ENCODE peak calls at places on chromosomes 7 and 10, in four cellular contexts. S is tibial artery, R is psoas muscle, C is heart left ventricle. P is an unnamed sample.

GRCh38 chr7:4244041-4244440 is 438.1 kb upstream of the FOXK1 start:
- DNase-seq in C (no peak), R (no peak), S (no peak), P (no peak)

GRCh38 chr10:79465341-79465740 is 19.9 kb upstream of the ZCCHC24 start:
- DNase-seq in C (no peak), R (no peak), S (peak; percentile 33), P (no peak)

GRCh38 chr7:16619979-16620408 is 25.6 kb downstream of the ANKMY2 start:
- DNase-seq in C (no peak), S (no peak), R (no peak), P (no peak)

GRCh38 chr7:68718059-68718685 is 880.1 kb upstream of the AUTS2 start:
- DNase-seq in C (no peak), S (no peak), R (no peak), P (no peak)

GRCh38 chr7:73960548-73960947 is 67.4 kb upstream of the ELN start:
- DNase-seq in C (no peak), R (no peak), S (no peak), P (no peak)

GRCh38 chr10:117554371-117554770 is 11.8 kb downstream of the EMX2 start:
- DNase-seq in C (no peak), R (no peak), S (no peak), P (no peak)

GRCh38 chr10:77983384-77984341 is 45.7 kb downstream of the POLR3A start:
- DNase-seq in R (no peak), S (peak; percentile 34), C (no peak), P (no peak)

GRCh38 chr7:32892521-32893224 is 1.1 kb upstream of the KBTBD2 start:
- DNase-seq in S (peak; percentile 72), R (peak; percentile 33), C (peak; percentile 56), P (peak; percentile 65)

GRCh38 chr7:2433713-2434550 is 30.5 kb downstream of the CHST12 start:
- DNase-seq in C (no peak), S (no peak), R (no peak), P (peak; percentile 42)

GRCh38 chr10:14659626-14660196 is 115.0 kb downstream of the FAM107B start:
- DNase-seq in S (no peak), C (no peak), R (no peak), P (no peak)

GRCh38 chr7:101681170-101682007 is 52.3 kb upstream of the MYL10 start:
- DNase-seq in R (peak; percentile 70), C (peak; percentile 75), S (peak; percentile 93), P (no peak)

GRCh38 chr7:6614941-6615737 is at the start of gene ZNF853:
- DNase-seq in R (no peak), S (no peak), C (no peak), P (no peak)

GRCh38 chr7:30348083-30348560 is 63.7 kb downstream of the ZNRF2 start:
- DNase-seq in S (no peak), C (peak; percentile 22), R (no peak), P (no peak)

GRCh38 chr7:19030280-19030679 is 87.2 kb downstream of the TWIST1 start:
- DNase-seq in S (no peak), C (no peak), R (no peak), P (no peak)

GRCh38 chr7:76354981-76355730 is 3.6 kb downstream of the YWHAG start:
- DNase-seq in R (no peak), S (no peak), C (no peak), P (no peak)

GRCh38 chr7:108525327-108525984 is 479 bp downstream of the PNPLA8 start:
- DNase-seq in S (peak; percentile 95), C (peak; percentile 93), R (peak; percentile 84), P (peak; percentile 92)

GRCh38 chr10:103578782-103579382 is 85.4 kb downstream of the NEURL1 start:
- DNase-seq in S (no peak), C (no peak), R (no peak), P (peak; percentile 83)

GRCh38 chr7:2558620-2559282 is at the start of gene IQCE:
- DNase-seq in C (peak; percentile 95), R (peak; percentile 96), S (peak; percentile 96), P (peak; percentile 97)

GRCh38 chr7:112933598-112933997 is 143.4 kb upstream of the TMEM168 start:
- DNase-seq in R (no peak), C (no peak), S (no peak), P (no peak)

GRCh38 chr10:124724279-124725027 is 19.7 kb downstream of the FAM53B start:
- DNase-seq in C (peak; percentile 46), R (no peak), S (peak; percentile 60), P (no peak)

GRCh38 chr7:130734525-130735272 is 692 bp upstream of the KLF14 start:
- DNase-seq in C (no peak), S (no peak), R (no peak), P (no peak)

GRCh38 chr7:103127006-103127405 is 21.9 kb downstream of the NAPEPLD start:
- DNase-seq in S (no peak), R (no peak), C (no peak), P (no peak)

GRCh38 chr7:87116315-87116714 is 35.9 kb upstream of the DMTF1 start:
- DNase-seq in R (no peak), S (no peak), C (no peak), P (no peak)

GRCh38 chr10:7397049-7397448 is 13.8 kb downstream of the SFMBT2 start:
- DNase-seq in R (no peak), S (no peak), C (no peak), P (no peak)

GRCh38 chr10:17109475-17110207 is 20.0 kb downstream of the CUBN start:
- DNase-seq in C (no peak), R (no peak), S (no peak), P (no peak)

GRCh38 chr10:119657725-119658124 is 6.5 kb downstream of the BAG3 start:
- DNase-seq in R (no peak), C (no peak), S (no peak), P (peak; percentile 68)

GRCh38 chr10:89032141-89032814 is 41.7 kb downstream of the FAS start:
- DNase-seq in C (no peak), R (no peak), S (no peak), P (no peak)

GRCh38 chr7:100016209-100016901 is 959 bp downstream of the ZKSCAN1 start:
- DNase-seq in C (no peak), S (no peak), R (no peak), P (no peak)

GRCh38 chr7:5426226-5426475 is 2.5 kb upstream of the TNRC18 start:
- DNase-seq in S (no peak), C (no peak), R (no peak), P (no peak)

GRCh38 chr10:110664483-110665420 is 20.6 kb downstream of the RBM20 start:
- DNase-seq in S (no peak), C (no peak), R (no peak), P (no peak)

GRCh38 chr7:157577061-157577460 is 240.3 kb downstream of the DNAJB6 start:
- DNase-seq in C (no peak), R (no peak), S (peak; percentile 49), P (no peak)

GRCh38 chr10:84176351-84176750 is 2.8 kb downstream of the GPR15LG start:
- DNase-seq in R (no peak), S (no peak), C (no peak), P (no peak)

GRCh38 chr7:5755704-5756131 is 25.7 kb downstream of the RNF216 start:
- DNase-seq in C (no peak), S (no peak), R (no peak), P (no peak)

GRCh38 chr10:73163096-73163495 is 4.7 kb downstream of the ECD start:
- DNase-seq in R (no peak), C (no peak), S (no peak), P (no peak)

GRCh38 chr7:77428777-77429231 is 12.7 kb upstream of the GSAP start:
- DNase-seq in C (no peak), R (no peak), S (no peak), P (no peak)

GRCh38 chr10:70253878-70254765 is 20.9 kb upstream of the PPA1 start:
- DNase-seq in S (no peak), C (no peak), R (no peak), P (no peak)

GRCh38 chr10:68559872-68560200 is 301 bp upstream of the TET1 start:
- DNase-seq in C (no peak), R (peak; percentile 25), S (no peak), P (no peak)

GRCh38 chr10:128687408-128687807 is 561.2 kb upstream of the MKI67 start:
- DNase-seq in R (no peak), C (no peak), S (no peak), P (no peak)

GRCh38 chr10:128686638-128687278 is 560.5 kb upstream of the MKI67 start:
- DNase-seq in S (no peak), R (no peak), C (no peak), P (no peak)

GRCh38 chr10:128688154-128688553 is 561.9 kb upstream of the MKI67 start:
- DNase-seq in C (no peak), R (no peak), S (no peak), P (no peak)

GRCh38 chr10:128684215-128684614 is 558.0 kb upstream of the MKI67 start:
- DNase-seq in R (no peak), S (no peak), C (no peak), P (no peak)
- H3K27me3 ChIP-seq in R (no peaks in the 10 kb centered on the region), S (no peaks in the 10 kb centered on the region), C (no peaks in the 10 kb centered on the region), P (no peaks in the 10 kb centered on the region)

DNA sequence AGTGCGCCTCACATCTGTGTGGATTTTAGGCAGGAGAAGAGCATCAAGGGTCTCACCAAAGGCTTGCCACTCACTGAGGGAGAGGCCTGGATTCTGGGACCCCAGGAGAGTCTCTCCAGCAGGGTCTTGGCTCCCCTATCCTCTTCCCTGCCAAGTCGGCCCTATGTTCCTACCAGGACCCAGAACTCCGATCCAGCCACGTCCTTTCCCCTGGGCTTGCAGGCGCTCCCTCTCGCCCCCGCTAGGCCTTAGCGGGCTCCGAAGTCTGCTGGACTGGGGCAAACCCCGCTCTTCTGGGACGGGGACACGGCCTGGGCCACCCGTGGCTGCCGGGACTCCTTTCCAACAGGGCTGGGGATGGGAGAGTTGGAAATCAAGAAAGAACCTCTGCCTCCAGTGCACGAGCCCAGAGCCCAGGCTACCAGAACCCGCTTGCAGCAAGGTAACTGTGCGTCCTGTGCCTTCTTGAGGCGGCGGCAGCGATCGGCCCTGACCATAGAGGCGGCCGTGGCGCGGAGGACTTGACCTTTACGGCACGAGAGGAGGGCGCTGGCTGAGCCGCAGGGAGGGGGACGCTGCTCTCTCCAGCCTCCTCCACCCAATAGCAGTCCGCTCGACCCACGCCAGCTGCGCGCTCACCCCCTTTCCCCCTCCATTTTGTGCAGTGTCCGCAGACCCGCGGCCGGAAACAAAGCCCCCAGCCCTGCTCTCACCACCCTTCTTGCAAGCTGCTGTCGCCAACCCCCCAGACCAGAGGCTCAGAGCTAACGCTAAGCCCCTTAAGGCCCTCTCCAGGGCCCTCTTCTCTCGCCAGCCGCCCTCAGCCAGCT is 6.9 kb upstream of the HOXA11 start:
- DNase-seq in S (peak; percentile 62), R (no peak), C (no peak), P (no peak)
- H3K27me3 ChIP-seq in S (peaks cover 94% of the 10 kb centered on the region), R (peaks cover 98% of the 10 kb centered on the region), C (peaks cover 97% of the 10 kb centered on the region), P (peaks cover 85% of the 10 kb centered on the region)

DNA sequence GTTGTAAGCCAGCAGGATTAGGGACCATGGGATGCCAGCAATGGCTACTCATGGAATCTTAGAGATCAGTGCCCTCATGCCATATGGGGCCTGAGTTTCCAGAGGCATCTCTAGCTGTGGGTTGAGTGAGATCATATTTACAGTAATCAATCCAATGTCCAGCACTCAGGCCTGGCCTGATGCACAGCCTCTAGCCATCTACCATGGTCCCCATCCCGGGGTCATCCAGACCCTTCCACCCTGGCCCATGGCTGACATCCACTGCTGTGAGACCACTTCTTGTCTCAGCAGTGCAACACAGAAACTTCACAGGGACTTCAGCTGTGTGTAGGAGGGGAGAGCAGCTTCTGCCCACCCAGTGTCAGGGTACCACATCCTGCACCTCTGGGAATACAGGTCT is 6.5 kb upstream of the ADCY1 start:
- DNase-seq in C (no peak), S (no peak), R (no peak), P (no peak)
- H3K27me3 ChIP-seq in C (no peaks in the 10 kb centered on the region), S (no peaks in the 10 kb centered on the region), R (no peaks in the 10 kb centered on the region), P (no peaks in the 10 kb centered on the region)

GRCh38 chr10:22315455-22316285 is 518 bp upstream of the COMMD3 start:
- DNase-seq in C (no peak), R (no peak), S (no peak), P (no peak)
- H3K27me3 ChIP-seq in C (no peaks in the 10 kb centered on the region), R (no peaks in the 10 kb centered on the region), S (no peaks in the 10 kb centered on the region), P (no peaks in the 10 kb centered on the region)

P was measured in right lobe of liver.